ENCODE peak calls at places on chromosomes 7 and 10, in nine cellular contexts. A is left ventricle myocardium inferior; U is fibroblast of lung; L is CD8-positive, alpha-beta T cell; C is Panc1; I is bronchial epithelial cell; Q is MM.1S; S is PC-9; D is upper lobe of left lung. E is an unnamed sample.

GRCh38 chr7:78530351-78530750 is 731.8 kb downstream of the PHTF2 start:
- DNase-seq in U (peak; percentile 15), S (no peak), A (no peak), I (peak; percentile 68), C (peak; percentile 24), D (no peak), L (no peak), Q (no peak), E (peak; percentile 10)

GRCh38 chr10:91683976-91684375 is 51.1 kb upstream of the PPP1R3C start:
- DNase-seq in U (peak; percentile 44), D (no peak), C (peak; percentile 22), S (no peak), A (no peak), Q (no peak), L (no peak), I (peak; percentile 97), E (peak; percentile 51)

GRCh38 chr7:128665057-128665456 is 7.0 kb upstream of the GARIN1A start:
- DNase-seq in S (no peak), D (no peak), L (no peak), I (no peak), A (no peak), C (no peak), Q (no peak), U (no peak), E (no peak)

GRCh38 chr10:24463683-24464426 is 254.9 kb downstream of the KIAA1217 start:
- DNase-seq in I (peak; percentile 98), S (peak; percentile 82), U (peak; percentile 94), D (no peak), Q (peak; percentile 68), L (no peak), A (no peak), C (peak; percentile 87), E (no peak)

GRCh38 chr7:156475666-156476065 is 164.9 kb upstream of the RNF32 start:
- DNase-seq in I (peak; percentile 3), U (peak; percentile 91), A (no peak), D (peak; percentile 33), S (no peak), Q (no peak), L (no peak), C (no peak), E (no peak)

GRCh38 chr10:27244976-27245375 is 4.4 kb upstream of the ACBD5 start:
- DNase-seq in I (no peak), C (no peak), S (no peak), L (no peak), U (no peak), Q (no peak), A (no peak), D (no peak), E (no peak)

GRCh38 chr10:43214071-43214955 is 52.6 kb downstream of the RASGEF1A start:
- DNase-seq in Q (no peak), L (no peak), D (no peak), U (no peak), S (no peak), A (no peak), I (peak; percentile 19), C (no peak), E (no peak)

GRCh38 chr10:95430231-95430951 is 130.8 kb downstream of the SORBS1 start:
- DNase-seq in U (peak; percentile 62), D (peak; percentile 60), C (peak; percentile 60), A (no peak), Q (peak; percentile 84), L (peak; percentile 32), I (peak; percentile 54), S (peak; percentile 48), E (no peak)

GRCh38 chr10:81838950-81839349 is 36.0 kb upstream of the NRG3 start:
- DNase-seq in D (no peak), Q (peak; percentile 16), A (no peak), U (no peak), I (no peak), C (no peak), S (no peak), L (no peak), E (no peak)

GRCh38 chr7:5557920-5558401 is 134.3 kb upstream of the TNRC18 start:
- DNase-seq in Q (peak; percentile 19), A (peak; percentile 85), C (no peak), U (peak; percentile 25), S (no peak), D (peak; percentile 84), I (no peak), L (no peak), E (no peak)

GRCh38 chr10:98610855-98611254 is 164.1 kb upstream of the HPS1 start:
- DNase-seq in S (no peak), D (no peak), A (peak; percentile 49), C (no peak), U (no peak), Q (no peak), L (no peak), I (no peak), E (no peak)

GRCh38 chr10:71985542-71986250 is 21.5 kb downstream of the CHST3 start:
- DNase-seq in I (no peak), A (no peak), Q (no peak), L (no peak), U (peak; percentile 96), D (no peak), C (no peak), S (no peak), E (peak; percentile 59)

GRCh38 chr7:142139597-142140501 is 28.3 kb downstream of the MGAM2 start:
- DNase-seq in U (no peak), A (no peak), C (no peak), S (no peak), L (no peak), D (no peak), Q (no peak), I (no peak), E (no peak)

GRCh38 chr10:3529691-3530090 is 255.3 kb downstream of the KLF6 start:
- DNase-seq in D (no peak), U (no peak), I (no peak), Q (no peak), C (no peak), L (no peak), S (no peak), A (no peak), E (no peak)

GRCh38 chr7:137882261-137882668 is 35.5 kb upstream of the DGKI start:
- DNase-seq in D (no peak), U (peak; percentile 90), C (peak; percentile 61), S (peak; percentile 90), L (no peak), Q (no peak), A (no peak), I (peak; percentile 98), E (peak; percentile 96)

GRCh38 chr7:39432807-39433416 is 133.3 kb upstream of the YAE1 start:
- DNase-seq in D (no peak), S (no peak), U (no peak), A (no peak), I (no peak), C (no peak), L (no peak), Q (no peak), E (no peak)

DNA sequence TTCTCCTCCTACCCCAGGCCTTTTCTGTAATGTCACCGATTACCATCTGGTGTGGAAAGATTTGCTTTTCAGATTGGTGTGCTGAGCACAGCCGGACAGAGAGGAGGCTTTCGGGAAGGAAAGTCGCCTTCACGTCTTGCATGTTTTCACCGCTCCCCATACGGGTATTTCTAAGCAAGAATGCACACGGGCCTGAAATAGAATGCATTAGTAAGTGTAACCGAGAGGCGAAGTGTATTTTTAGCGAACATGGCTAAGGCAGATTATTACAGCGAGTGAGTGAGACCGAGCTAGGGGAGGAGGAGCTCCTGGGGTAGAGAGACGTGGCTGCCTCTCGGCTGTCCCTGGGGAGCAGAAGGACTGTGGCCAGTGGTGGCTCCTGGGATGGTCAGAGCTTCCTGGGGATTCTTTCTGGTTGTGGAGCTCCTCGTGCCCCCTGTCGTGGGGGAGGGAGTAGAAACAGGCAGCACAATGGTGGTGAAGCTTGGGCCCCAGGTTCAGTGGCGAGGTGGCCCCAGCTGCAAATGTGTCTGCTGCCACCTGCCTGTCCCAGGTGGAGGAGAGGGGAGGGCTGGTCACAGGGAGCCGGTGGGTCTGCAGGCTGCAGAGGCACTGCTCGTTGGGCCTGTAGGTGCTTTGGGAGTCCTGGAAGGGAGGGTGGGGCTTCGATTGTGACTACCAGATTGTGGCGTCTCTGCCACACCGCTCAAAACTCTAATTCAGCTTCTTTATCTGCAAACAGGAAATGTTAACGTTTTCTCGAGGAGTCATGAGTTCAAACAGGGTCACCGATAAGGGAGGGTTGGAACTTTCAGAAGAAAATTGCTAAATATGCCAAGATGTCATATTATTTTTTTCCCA is 135.8 kb downstream of the CAMK1D start:
- DNase-seq in L (peak; percentile 49), C (no peak), I (no peak), Q (peak; percentile 75), S (no peak), D (no peak), U (no peak), A (peak; percentile 32), E (no peak)
- TF ChIP-seq CTCF in L (no peak), C (no peak), I (peak; percentile 4), Q (peak; percentile 45), S (no peak), D (no peak), U (no peak), A (peak; percentile 22), E (no peak)

GRCh38 chr10:132550366-132551092 is 12.9 kb downstream of the INPP5A start:
- DNase-seq in D (no peak), S (no peak), L (no peak), A (no peak), Q (no peak), C (no peak), U (no peak), I (no peak), E (no peak)
- H3K4me3 ChIP-seq in D (no peak overlapping the region), S (no peak overlapping the region), L (peak overlapping the region; percentile 21), A (no peak overlapping the region), Q (no peak overlapping the region), C (no peak overlapping the region), U (no peak overlapping the region), I (no peak overlapping the region), E (no peak overlapping the region)

GRCh38 chr10:85863301-85864172 is 503.1 kb downstream of the GRID1 start:
- DNase-seq in D (no peak), L (no peak), I (no peak), U (no peak), C (no peak), A (no peak), S (no peak), Q (no peak), E (no peak)

GRCh38 chr10:85864173-85864549 is 502.4 kb downstream of the GRID1 start:
- DNase-seq in L (no peak), Q (no peak), C (no peak), I (no peak), D (no peak), S (no peak), A (no peak), U (no peak), E (no peak)

GRCh38 chr10:85864866-85865526 is 501.6 kb downstream of the GRID1 start:
- DNase-seq in L (no peak), I (no peak), C (no peak), Q (no peak), S (no peak), D (no peak), U (no peak), A (no peak), E (no peak)

GRCh38 chr10:85861513-85862197 is 504.9 kb downstream of the GRID1 start:
- DNase-seq in C (no peak), U (no peak), L (no peak), A (no peak), Q (no peak), S (no peak), D (no peak), I (no peak), E (no peak)

GRCh38 chr10:85862771-85863170 is 503.8 kb downstream of the GRID1 start:
- DNase-seq in S (no peak), L (no peak), U (no peak), C (no peak), A (no peak), Q (no peak), D (no peak), I (no peak), E (no peak)
- H3K27me3 ChIP-seq in S (no peaks in the 10 kb centered on the region), L (no peaks in the 10 kb centered on the region), U (no peaks in the 10 kb centered on the region), C (no peaks in the 10 kb centered on the region), A (peaks cover 3% of the 10 kb centered on the region), Q (no peaks in the 10 kb centered on the region), D (no peaks in the 10 kb centered on the region), I (no peaks in the 10 kb centered on the region), E (no peaks in the 10 kb centered on the region)

GRCh38 chr10:104297697-104298660 is 29.0 kb downstream of the GSTO2 start:
- DNase-seq in Q (no peak), A (peak; percentile 26), C (no peak), U (peak; percentile 75), L (peak; percentile 48), I (no peak), S (no peak), D (no peak), E (peak; percentile 46)
- TF ChIP-seq CTCF in Q (peak; percentile 51), A (peak; percentile 46), C (peak; percentile 83), U (peak; percentile 71), L (peak; percentile 30), I (peak; percentile 56), S (no peak), D (no peak), E (peak; percentile 73)

E was measured in BJ.